ENCODE peak calls at places on chromosomes 4 and X, in four cellular contexts. D is neuronal stem cell, N is mesendoderm, I is mesenchymal stem cell. Z is an unnamed sample.

GRCh38 chrX:152897216-152898144 is at the start of gene ZNF185:
- DNase-seq in N (peak), D (peak), I (no peak), Z (no peak)

GRCh38 chr4:178275671-178276360 is 833.6 kb upstream of the AGA start:
- DNase-seq in D (no peak), I (no peak), N (peak), Z (no peak)

GRCh38 chr4:161680146-161680545 is 483.7 kb downstream of the FSTL5 start:
- DNase-seq in N (no peak), I (no peak), D (no peak), Z (no peak)

GRCh38 chr4:173490817-173491518 is 39.1 kb downstream of the HAND2 start:
- DNase-seq in N (peak), D (no peak), I (peak), Z (peak)

GRCh38 chrX:23333842-23334535 is 660 bp upstream of the PTCHD1 start:
- DNase-seq in N (peak), I (no peak), D (no peak), Z (no peak)

GRCh38 chr4:128255906-128256305 is 31.7 kb downstream of the PGRMC2 start:
- DNase-seq in N (no peak), D (no peak), I (no peak), Z (no peak)

GRCh38 chr4:167713756-167714155 is 378.6 kb upstream of the ANXA10 start:
- DNase-seq in I (no peak), N (no peak), D (no peak), Z (no peak)

GRCh38 chr4:46404961-46405360 is 15.0 kb upstream of the GABRA2 start:
- DNase-seq in N (peak), I (peak), D (no peak), Z (peak)

GRCh38 chr4:150145950-150146340 is 67.7 kb downstream of the DCLK2 start:
- DNase-seq in I (no peak), N (no peak), D (no peak), Z (peak)

GRCh38 chr4:163157157-163157556 is 9.5 kb downstream of the NAF1 start:
- DNase-seq in I (peak), D (no peak), N (no peak), Z (peak)

GRCh38 chrX:20515841-20516461 is 249.2 kb upstream of the RPS6KA3 start:
- DNase-seq in I (peak), N (peak), D (no peak), Z (peak)

GRCh38 chr4:118373614-118374255 is 20.9 kb upstream of the PRSS12 start:
- DNase-seq in I (peak), N (no peak), D (no peak), Z (peak)

GRCh38 chrX:38409289-38409688 is 56.9 kb downstream of the OTC start:
- DNase-seq in D (no peak), N (peak), I (no peak), Z (no peak)

GRCh38 chr4:139493176-139493575 is 39.3 kb downstream of the RAB33B start:
- DNase-seq in I (no peak), D (no peak), N (no peak), Z (no peak)

GRCh38 chrX:37863728-37864127 is 16.4 kb upstream of the DYNLT3 start:
- DNase-seq in N (peak), D (no peak), I (no peak), Z (no peak)

GRCh38 chr4:123249821-123250220 is 146.8 kb upstream of the SPRY1 start:
- DNase-seq in I (no peak), N (no peak), D (no peak), Z (no peak)

GRCh38 chr4:88357262-88357661 is 21.4 kb upstream of the HERC6 start:
- DNase-seq in N (no peak), I (no peak), D (no peak), Z (no peak)

GRCh38 chr4:55729306-55730142 is 90.1 kb upstream of the EXOC1L start:
- DNase-seq in I (no peak), D (no peak), N (peak), Z (no peak)

GRCh38 chr4:183118585-183118984 is 19.5 kb downstream of the WWC2 start:
- DNase-seq in N (peak), D (peak), I (peak), Z (peak)

GRCh38 chr4:23097251-23097650 is 404.5 kb downstream of the GBA3 start:
- DNase-seq in N (no peak), I (peak), D (no peak), Z (peak)

GRCh38 chr4:106987314-106987713 is 48.8 kb downstream of the DKK2 start:
- DNase-seq in D (no peak), I (no peak), N (peak), Z (no peak)

GRCh38 chr4:86184216-86184915 is 175.5 kb downstream of the MAPK10 start:
- DNase-seq in N (no peak), I (no peak), D (no peak), Z (peak)

GRCh38 chr4:7960017-7960789 is 20.5 kb upstream of the AFAP1 start:
- DNase-seq in D (no peak), N (no peak), I (peak), Z (no peak)

GRCh38 chrX:131617182-131617581 is 73.3 kb downstream of the OR13H1 start:
- DNase-seq in D (no peak), I (peak), N (no peak), Z (peak)

GRCh38 chr4:6332669-6333050 is 63.0 kb downstream of the WFS1 start:
- DNase-seq in D (no peak), N (no peak), I (no peak), Z (no peak)

GRCh38 chrX:131729295-131729694 is 185.4 kb downstream of the OR13H1 start:
- DNase-seq in I (no peak), D (no peak), N (no peak), Z (peak)

GRCh38 chr4:97498875-97499274 is 644.4 kb downstream of the STPG2 start:
- DNase-seq in D (no peak), I (peak), N (peak), Z (no peak)

DNA sequence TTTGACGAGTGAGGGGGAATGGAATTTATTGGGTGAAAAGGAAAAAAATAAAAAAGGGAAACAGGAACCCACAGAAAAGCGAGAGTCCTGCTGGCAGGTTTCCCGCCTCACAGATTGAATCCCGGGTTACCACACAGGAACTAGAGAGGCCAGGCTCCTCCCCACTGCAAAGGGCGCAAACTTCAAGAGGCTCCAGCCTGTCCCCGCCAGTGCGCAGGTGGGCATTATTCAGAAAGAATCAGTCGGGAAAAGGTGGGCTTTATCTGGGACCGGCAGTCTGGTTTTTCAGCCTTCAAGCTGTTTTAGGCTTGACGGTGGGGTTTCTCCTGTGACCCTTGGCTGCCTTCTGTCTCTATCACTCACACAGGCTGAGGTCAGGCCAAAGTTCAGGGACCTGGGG is 1496.8 kb downstream of the RPA4 start:
- DNase-seq in I (no peak), N (peak), D (no peak), Z (no peak)
- H2BK120ac ChIP-seq in I (no peak), N (no peak), D (no peak), Z (no peak)

GRCh38 chr4:113760094-113760851 is 1.3 kb downstream of the CAMK2D start:
- DNase-seq in D (no peak), N (peak), I (peak), Z (peak)

GRCh38 chr4:113756005-113756410 is 5.5 kb downstream of the CAMK2D start:
- DNase-seq in I (peak), N (peak), D (no peak), Z (peak)

GRCh38 chr4:113757486-113757885 is 4.1 kb downstream of the CAMK2D start:
- DNase-seq in D (no peak), I (no peak), N (no peak), Z (no peak)

GRCh38 chr4:113759696-113760093 is 1.8 kb downstream of the CAMK2D start:
- DNase-seq in I (peak), D (no peak), N (no peak), Z (peak)

DNA sequence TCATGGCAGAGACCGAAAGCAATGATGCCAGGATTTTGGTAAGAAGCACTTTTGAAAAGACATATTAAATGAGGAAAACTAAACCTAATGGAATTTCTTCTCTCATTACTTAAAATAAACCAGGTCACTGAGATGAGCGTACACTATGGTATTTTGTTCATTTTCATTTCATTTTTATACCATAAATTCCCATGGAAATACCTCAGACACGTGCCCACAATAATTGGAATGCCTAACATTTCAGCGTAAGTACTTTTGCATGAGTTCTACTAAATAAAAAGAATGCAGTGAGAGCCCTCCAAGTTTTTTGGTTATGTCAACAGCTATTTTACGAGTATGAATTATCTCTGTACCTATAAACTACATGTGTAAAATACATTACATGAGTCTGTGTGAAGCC is 3.2 kb downstream of the CAMK2D start:
- DNase-seq in N (no peak), I (peak), D (no peak), Z (peak)
- H2BK120ac ChIP-seq in N (no peak), I (no peak), D (no peak), Z (peak)

DNA sequence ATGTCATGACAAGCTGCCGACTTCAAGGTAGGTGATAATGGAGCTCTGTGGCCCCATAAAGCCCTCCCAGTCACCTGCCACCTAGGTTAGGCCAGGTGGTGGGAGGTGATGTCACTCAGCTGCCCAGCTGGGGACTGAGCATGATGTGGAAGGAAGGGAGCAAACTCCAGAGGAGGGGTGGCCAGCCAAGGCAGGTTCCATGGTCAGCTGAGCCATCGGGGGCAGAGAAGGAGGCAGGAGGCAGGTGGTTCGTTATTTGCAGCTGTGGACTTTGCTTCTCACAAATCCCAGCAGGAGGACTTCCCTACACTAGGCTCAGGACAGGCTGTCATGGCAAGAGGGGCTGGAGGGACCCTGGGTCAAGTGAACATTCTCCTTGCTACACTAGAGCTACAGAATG is 2.1 kb downstream of the CCDC120 start:
- DNase-seq in I (no peak), N (no peak), D (no peak), Z (no peak)
- H2BK120ac ChIP-seq in I (no peak), N (no peak), D (no peak), Z (no peak)

GRCh38 chr4:41146196-41146595 is 68.1 kb downstream of the APBB2 start:
- DNase-seq in N (no peak), I (no peak), D (no peak), Z (no peak)
- H2BK120ac ChIP-seq in N (no peak), I (no peak), D (no peak), Z (peak)

GRCh38 chrX:2147928-2148327 is 352.8 kb downstream of the DHRSX start:
- DNase-seq in N (no peak), D (no peak), I (no peak), Z (no peak)

GRCh38 chrX:2145672-2146412 is 354.9 kb downstream of the DHRSX start:
- DNase-seq in N (peak), D (no peak), I (no peak), Z (no peak)

GRCh38 chrX:2150722-2151121 is 350.1 kb downstream of the DHRSX start:
- DNase-seq in N (no peak), D (no peak), I (no peak), Z (no peak)
- H2BK120ac ChIP-seq in N (no peak), D (no peak), I (no peak), Z (no peak)

GRCh38 chrX:13732246-13733067 is 2.0 kb downstream of the TRAPPC2 start:
- DNase-seq in N (no peak), I (no peak), D (no peak), Z (no peak)

GRCh38 chrX:13733506-13733905 is 914 bp downstream of the TRAPPC2 start:
- DNase-seq in N (no peak), D (no peak), I (peak), Z (peak)

GRCh38 chrX:13734278-13735172 is at the start of the genes OFD1 and TRAPPC2:
- DNase-seq in D (peak), N (peak), I (peak), Z (peak)
- H2BK120ac ChIP-seq in D (no peak), N (no peak), I (peak), Z (peak)

DNA sequence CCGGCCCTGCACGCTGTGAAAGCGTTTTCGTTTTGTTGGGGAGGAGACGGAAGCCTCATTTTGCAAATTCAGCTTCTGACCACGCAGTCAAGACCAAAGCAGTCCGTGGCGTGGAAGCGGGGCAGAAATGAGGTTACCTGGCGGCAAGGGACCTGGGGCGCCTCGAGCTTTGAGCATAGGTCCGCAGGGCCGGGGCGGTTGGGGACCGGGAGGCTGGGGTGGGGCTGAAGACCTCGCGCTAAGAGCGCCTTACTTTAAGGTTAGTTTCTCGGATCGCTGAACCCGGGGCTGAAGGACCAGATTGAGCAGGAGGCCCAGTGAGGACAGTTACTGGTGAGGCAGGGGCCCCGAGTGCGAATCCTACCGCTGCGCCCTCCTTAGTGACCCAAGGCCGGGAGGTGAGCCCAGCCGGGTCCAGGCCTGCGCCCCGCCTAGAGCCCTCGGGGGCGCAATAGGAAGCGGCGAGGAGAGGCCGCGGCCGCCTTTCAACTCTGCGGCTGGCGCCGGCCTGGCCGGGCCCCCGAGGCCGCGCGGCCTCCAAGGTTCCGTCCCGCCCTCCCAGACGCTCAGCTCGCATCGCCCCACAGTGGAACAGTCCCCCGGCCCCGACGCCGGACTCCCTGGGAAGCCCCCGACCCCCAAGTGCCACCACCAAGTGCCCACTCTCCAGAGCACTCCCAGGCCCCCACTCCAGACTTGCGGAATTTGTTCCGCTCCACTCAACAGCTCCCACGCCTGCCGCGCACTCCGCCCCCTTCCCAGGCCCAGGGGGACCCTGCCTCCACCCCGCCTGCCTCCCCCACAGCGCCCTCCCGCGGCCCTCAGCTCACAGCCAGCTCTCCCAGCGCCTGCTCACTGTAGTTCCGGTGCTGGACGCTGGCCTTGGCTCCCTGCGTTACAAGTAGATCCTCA is 7.6 kb downstream of the MSX1 start:
- DNase-seq in D (no peak), N (peak), I (peak), Z (no peak)
- H2BK120ac ChIP-seq in D (no peak), N (no peak), I (no peak), Z (no peak)

Z was measured in IMR-90.